ENCODE peak calls at places on chromosomes 1 and 21, in four cellular contexts. One of them, this sample, is unnamed.
A peak's percentile ranks its signal among the peaks of the same experiment; 100 is the strongest.

GRCh38 chr1:1259540-1259939 is 13.0 kb upstream of the C1QTNF12 start:
- DNase-seq in nephron progenitor cell: no peak
- DNase-seq in psoas muscle: no peak
- DNase-seq in fibroblast of mammary gland: no peak
- DNase-seq in this sample: no peak

GRCh38 chr1:225343618-225344017 is 84.2 kb downstream of the LBR start:
- DNase-seq in nephron progenitor cell: no peak
- DNase-seq in psoas muscle: no peak
- DNase-seq in fibroblast of mammary gland: peak; percentile 39
- DNase-seq in this sample: no peak

GRCh38 chr21:42760977-42761751 is 107.7 kb downstream of the PDE9A start:
- DNase-seq in nephron progenitor cell: no peak
- DNase-seq in fibroblast of mammary gland: no peak
- DNase-seq in psoas muscle: no peak
- DNase-seq in this sample: no peak

GRCh38 chr1:54791880-54792522 is 9.1 kb downstream of the TTC22 start:
- DNase-seq in nephron progenitor cell: peak; percentile 70
- DNase-seq in fibroblast of mammary gland: peak; percentile 62
- DNase-seq in psoas muscle: no peak
- DNase-seq in this sample: no peak

GRCh38 chr1:149845416-149845815 is 54.0 kb upstream of the BOLA1 start:
- DNase-seq in fibroblast of mammary gland: no peak
- DNase-seq in nephron progenitor cell: no peak
- DNase-seq in psoas muscle: no peak
- DNase-seq in this sample: no peak

GRCh38 chr21:32233055-32233546 is 45.7 kb downstream of the MIS18A start:
- DNase-seq in fibroblast of mammary gland: peak; percentile 49
- DNase-seq in nephron progenitor cell: no peak
- DNase-seq in psoas muscle: no peak
- DNase-seq in this sample: no peak

GRCh38 chr1:93732514-93732913 is 50.9 kb upstream of the BCAR3 start:
- DNase-seq in nephron progenitor cell: no peak
- DNase-seq in psoas muscle: no peak
- DNase-seq in fibroblast of mammary gland: no peak
- DNase-seq in this sample: no peak

GRCh38 chr1:209628618-209629299 is 23.5 kb downstream of the LAMB3 start:
- DNase-seq in nephron progenitor cell: no peak
- DNase-seq in psoas muscle: no peak
- DNase-seq in fibroblast of mammary gland: no peak
- DNase-seq in this sample: no peak

GRCh38 chr1:47703981-47704596 is 266.2 kb downstream of the FOXD2 start:
- DNase-seq in fibroblast of mammary gland: peak; percentile 87
- DNase-seq in psoas muscle: no peak
- DNase-seq in nephron progenitor cell: no peak
- DNase-seq in this sample: no peak
- TF ChIP-seq CTCF in fibroblast of mammary gland: peak; percentile 27
- TF ChIP-seq CTCF in psoas muscle: peak; percentile 4
- TF ChIP-seq CTCF in nephron progenitor cell: no peak
- TF ChIP-seq CTCF in this sample: peak; percentile 48

DNA sequence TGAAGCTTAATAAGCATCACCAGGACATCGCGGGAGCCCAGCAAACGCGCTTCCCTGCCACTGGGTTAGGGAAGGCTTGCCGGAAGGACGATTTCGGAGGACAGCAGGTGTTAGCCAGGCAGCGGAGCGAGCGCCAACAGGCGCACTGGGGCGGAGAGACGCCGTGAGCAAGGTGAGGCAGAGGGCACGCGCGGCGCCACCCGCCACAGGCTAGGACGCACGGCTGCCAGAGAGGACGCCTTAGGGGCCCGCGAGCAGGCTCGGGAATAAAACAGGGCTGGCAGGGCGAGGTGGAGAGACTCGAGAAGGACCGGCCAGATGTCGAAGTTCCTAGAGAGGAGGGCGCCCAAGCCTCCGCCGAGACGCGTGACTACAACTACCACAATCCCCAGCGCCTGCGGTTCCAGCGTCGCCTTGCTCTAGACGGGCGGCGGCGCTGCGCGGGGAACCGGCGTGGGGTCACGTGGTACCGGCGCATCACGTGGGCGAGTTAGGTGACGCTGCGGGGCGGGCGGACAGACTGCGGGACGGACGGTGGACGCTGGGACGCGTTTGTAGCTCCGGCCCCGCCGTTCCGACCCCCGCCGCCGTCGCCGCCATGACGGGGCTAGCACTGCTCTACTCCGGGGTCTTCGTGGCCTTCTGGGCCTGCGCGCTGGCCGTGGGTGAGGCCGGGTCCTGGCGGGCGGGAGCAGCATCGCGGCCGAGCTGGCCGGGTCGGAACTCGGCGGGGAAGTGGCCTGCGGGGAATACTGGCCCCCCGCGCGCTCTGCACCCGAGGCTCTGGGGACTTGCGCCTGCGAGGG is at the start of gene ATP6V0B:
- DNase-seq in psoas muscle: peak; percentile 97
- DNase-seq in fibroblast of mammary gland: peak; percentile 90
- DNase-seq in nephron progenitor cell: peak; percentile 95
- DNase-seq in this sample: peak; percentile 97
- TF ChIP-seq CTCF in psoas muscle: peak; percentile 25
- TF ChIP-seq CTCF in fibroblast of mammary gland: no peak
- TF ChIP-seq CTCF in nephron progenitor cell: no peak
- TF ChIP-seq CTCF in this sample: no peak

GRCh38 chr1:230696722-230697432 is 17.0 kb downstream of the AGT start:
- DNase-seq in psoas muscle: no peak
- DNase-seq in fibroblast of mammary gland: peak; percentile 71
- DNase-seq in nephron progenitor cell: no peak
- DNase-seq in this sample: no peak

GRCh38 chr1:230694991-230695390 is 18.9 kb downstream of the AGT start:
- DNase-seq in fibroblast of mammary gland: no peak
- DNase-seq in psoas muscle: no peak
- DNase-seq in nephron progenitor cell: no peak
- DNase-seq in this sample: no peak

GRCh38 chr1:230699716-230700115 is 14.2 kb downstream of the AGT start:
- DNase-seq in psoas muscle: no peak
- DNase-seq in nephron progenitor cell: no peak
- DNase-seq in fibroblast of mammary gland: no peak
- DNase-seq in this sample: no peak

GRCh38 chr1:230700132-230700531 is 13.8 kb downstream of the AGT start:
- DNase-seq in fibroblast of mammary gland: no peak
- DNase-seq in nephron progenitor cell: no peak
- DNase-seq in psoas muscle: no peak
- DNase-seq in this sample: no peak

DNA sequence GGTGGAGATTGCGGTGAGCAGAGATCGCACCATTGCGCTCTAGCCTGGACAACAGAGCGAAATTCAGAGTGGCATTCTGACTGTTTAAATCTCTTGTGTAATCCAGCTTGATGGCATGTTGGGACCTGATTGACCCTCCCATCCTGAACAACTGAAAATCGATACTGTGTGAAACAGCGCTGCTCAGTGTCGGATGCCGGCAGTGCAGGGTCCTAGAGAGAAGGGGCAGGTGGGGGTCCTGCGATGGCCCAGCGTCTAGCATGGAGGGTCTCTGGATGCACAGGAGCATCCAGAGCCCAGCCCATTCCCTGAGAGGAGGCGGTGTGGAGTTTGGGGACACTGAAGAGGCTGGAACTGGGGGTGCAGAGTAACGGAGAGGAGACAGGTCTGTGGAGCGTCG is 15.8 kb downstream of the AGT start:
- DNase-seq in fibroblast of mammary gland: no peak
- DNase-seq in psoas muscle: no peak
- DNase-seq in nephron progenitor cell: no peak
- DNase-seq in this sample: no peak
- TF ChIP-seq CTCF in fibroblast of mammary gland: no peak
- TF ChIP-seq CTCF in psoas muscle: no peak
- TF ChIP-seq CTCF in nephron progenitor cell: no peak
- TF ChIP-seq CTCF in this sample: no peak

GRCh38 chr1:13539683-13540082 is 25.9 kb upstream of the LRRC38 start:
- DNase-seq in nephron progenitor cell: no peak
- DNase-seq in psoas muscle: no peak
- DNase-seq in fibroblast of mammary gland: no peak
- DNase-seq in this sample: no peak
- TF ChIP-seq CTCF in nephron progenitor cell: no peak
- TF ChIP-seq CTCF in psoas muscle: no peak
- TF ChIP-seq CTCF in fibroblast of mammary gland: no peak
- TF ChIP-seq CTCF in this sample: no peak

GRCh38 chr1:145901312-145902021 is 8.4 kb downstream of the ITGA10 start:
- DNase-seq in psoas muscle: no peak
- DNase-seq in fibroblast of mammary gland: no peak
- DNase-seq in nephron progenitor cell: no peak
- DNase-seq in this sample: no peak
- TF ChIP-seq CTCF in psoas muscle: no peak
- TF ChIP-seq CTCF in fibroblast of mammary gland: peak; percentile 17
- TF ChIP-seq CTCF in nephron progenitor cell: no peak
- TF ChIP-seq CTCF in this sample: no peak

GRCh38 chr1:154746620-154747299 is 123.3 kb downstream of the KCNN3 start:
- DNase-seq in fibroblast of mammary gland: no peak
- DNase-seq in psoas muscle: no peak
- DNase-seq in nephron progenitor cell: no peak
- DNase-seq in this sample: no peak

GRCh38 chr1:154750681-154751665 is 119.1 kb downstream of the KCNN3 start:
- DNase-seq in nephron progenitor cell: no peak
- DNase-seq in psoas muscle: no peak
- DNase-seq in fibroblast of mammary gland: no peak
- DNase-seq in this sample: peak; percentile 47

GRCh38 chr1:154747841-154748766 is 122.0 kb downstream of the KCNN3 start:
- DNase-seq in nephron progenitor cell: no peak
- DNase-seq in psoas muscle: no peak
- DNase-seq in fibroblast of mammary gland: no peak
- DNase-seq in this sample: no peak

GRCh38 chr1:154747380-154747779 is 122.7 kb downstream of the KCNN3 start:
- DNase-seq in psoas muscle: no peak
- DNase-seq in nephron progenitor cell: no peak
- DNase-seq in fibroblast of mammary gland: no peak
- DNase-seq in this sample: no peak

GRCh38 chr1:154749078-154749760 is 120.9 kb downstream of the KCNN3 start:
- DNase-seq in fibroblast of mammary gland: peak; percentile 82
- DNase-seq in nephron progenitor cell: no peak
- DNase-seq in psoas muscle: no peak
- DNase-seq in this sample: no peak
- TF ChIP-seq CTCF in fibroblast of mammary gland: peak; percentile 50
- TF ChIP-seq CTCF in nephron progenitor cell: no peak
- TF ChIP-seq CTCF in psoas muscle: no peak
- TF ChIP-seq CTCF in this sample: no peak

DNA sequence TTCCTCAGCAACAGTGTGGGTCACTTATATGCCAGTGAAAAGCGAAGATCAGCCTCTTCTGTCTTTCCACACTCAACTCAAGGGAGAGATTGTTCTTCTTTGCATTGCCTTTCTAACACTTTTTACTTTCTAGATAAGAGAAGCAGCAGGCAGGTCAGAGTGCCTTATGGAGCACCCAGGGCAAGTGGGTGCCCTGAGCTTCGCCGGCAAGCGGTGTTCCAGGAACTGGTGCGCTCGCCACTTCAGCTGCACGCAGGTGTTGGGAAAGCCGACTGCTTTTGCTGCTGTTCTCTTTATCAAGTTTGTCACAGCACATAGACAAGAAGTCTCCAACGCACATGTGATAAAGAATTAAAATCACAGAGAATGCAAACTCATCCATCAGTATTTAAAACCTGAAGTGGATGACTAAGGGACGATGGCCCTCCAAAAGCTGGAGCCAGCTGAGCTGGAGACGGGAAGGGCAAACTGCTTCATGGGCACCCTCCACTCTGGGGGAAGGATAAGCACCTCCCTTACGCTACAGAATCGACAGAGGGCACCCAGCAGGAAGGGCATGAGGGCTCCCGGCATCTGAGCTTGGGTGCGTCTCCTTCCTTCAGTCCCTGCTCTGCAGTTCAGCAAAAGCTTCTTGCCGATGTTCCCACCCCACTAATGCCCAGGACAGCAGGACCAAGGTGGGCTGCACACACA is 20.7 kb downstream of the UBE2G2 start:
- DNase-seq in fibroblast of mammary gland: no peak
- DNase-seq in psoas muscle: no peak
- DNase-seq in nephron progenitor cell: no peak
- DNase-seq in this sample: no peak
- TF ChIP-seq CTCF in fibroblast of mammary gland: no peak
- TF ChIP-seq CTCF in psoas muscle: no peak
- TF ChIP-seq CTCF in nephron progenitor cell: no peak
- TF ChIP-seq CTCF in this sample: no peak